ENCODE peak calls at places on chromosomes 11 and 22, in ten cellular contexts. Y is GOT3; V is cortex of kidney; L is stimulated activated CD8-positive, alpha-beta memory T cell treated with anti-CD3 and anti-CD28 coated beads, Interleukin-7, amount 100 ng/mL, for 1 hour; U is naive B cell; W is HFFc6; S is T-helper 2 cell; K is HuH-7; G is stimulated activated CD4-positive, alpha-beta T cell treated with anti-CD3 and anti-CD28 coated beads, TNF-alpha, amount 100 ng/mL, for 1 hour; R is ureter. Q is an unnamed sample.

GRCh38 chr22:21680830-21681565 is 15.2 kb downstream of the PPIL2 start:
- DNase-seq in W (no peak), G (no peak), L (no peak), R (no peak), K (no peak), U (no peak), V (no peak), S (no peak), Y (no peak), Q (no peak)

GRCh38 chr11:119315139-119316016 is 1.6 kb downstream of the MCAM start:
- DNase-seq in R (no peak), K (no peak), V (no peak), Y (no peak), S (peak), G (no peak), L (no peak), W (no peak), U (peak), Q (no peak)

GRCh38 chr22:28375761-28376534 is 303.7 kb downstream of the TTC28 start:
- DNase-seq in L (no peak), G (no peak), R (no peak), V (no peak), W (no peak), Y (no peak), S (no peak), U (no peak), K (no peak), Q (no peak)

GRCh38 chr11:47280860-47281259 is 10.9 kb downstream of the MADD start:
- DNase-seq in G (no peak), S (no peak), Y (no peak), L (no peak), R (no peak), K (no peak), U (no peak), V (no peak), W (no peak), Q (no peak)

GRCh38 chr11:96465537-96465936 is 75.7 kb downstream of the JRKL start:
- DNase-seq in Y (no peak), R (no peak), L (no peak), V (no peak), G (no peak), W (no peak), K (no peak), U (no peak), S (no peak), Q (no peak)

GRCh38 chr11:121722431-121723256 is 269.9 kb upstream of the SORL1-AS1 start:
- DNase-seq in Y (no peak), V (no peak), U (no peak), L (no peak), R (peak), S (no peak), K (no peak), W (peak), G (no peak), Q (peak)

GRCh38 chr11:92642146-92642919 is 327.1 kb upstream of the MTNR1B start:
- DNase-seq in W (no peak), Y (no peak), G (no peak), S (no peak), R (no peak), V (no peak), L (no peak), U (no peak), K (no peak), Q (no peak)

GRCh38 chr11:63444181-63444580 is 46.8 kb downstream of the PLAAT5 start:
- DNase-seq in G (no peak), S (no peak), R (no peak), U (no peak), Y (no peak), K (no peak), L (no peak), W (no peak), V (no peak), Q (no peak)

GRCh38 chr22:29867260-29867659 is 15.7 kb upstream of the MTMR3 start:
- DNase-seq in U (no peak), Y (no peak), K (no peak), R (peak), G (no peak), L (no peak), W (no peak), S (no peak), V (no peak), Q (no peak)

GRCh38 chr11:77842451-77843121 is 21.6 kb downstream of the AAMDC start:
- DNase-seq in W (no peak), G (no peak), K (no peak), Y (no peak), V (no peak), R (no peak), S (no peak), U (no peak), L (no peak), Q (no peak)